ENCODE peak calls at places on chromosomes 7 and 10, in nine cellular contexts. Z is mesendoderm; R is trophoblast cell; S is thoracic aorta; W is GM23338; K is coronary artery; T is effector memory CD4-positive, alpha-beta T cell; C is body of pancreas; Q is CD8-positive, alpha-beta memory T cell. V is an unnamed sample.

GRCh38 chr10:121205625-121206024 is 354.5 kb downstream of the WDR11 start:
- DNase-seq in Z (no peak), W (no peak), C (peak; percentile 2), K (no peak), R (no peak), T (no peak), S (no peak), Q (no peak), V (no peak)

GRCh38 chr10:33117816-33118215 is 159.8 kb upstream of the ITGB1 start:
- DNase-seq in T (peak; percentile 54), R (no peak), S (no peak), C (no peak), W (no peak), Z (no peak), Q (peak; percentile 83), K (no peak), V (no peak)

GRCh38 chr7:105067691-105068090 is 53.7 kb downstream of the KMT2E start:
- DNase-seq in T (no peak), K (no peak), S (no peak), R (no peak), Q (no peak), W (no peak), Z (no peak), C (no peak), V (no peak)

GRCh38 chr10:46217749-46218453 is 68.9 kb upstream of the ANTXRL start:
- DNase-seq in T (no peak), K (no peak), S (no peak), Z (no peak), W (no peak), R (no peak), Q (no peak), C (no peak), V (no peak)

GRCh38 chr10:116470768-116471415 is 43.2 kb downstream of the PNLIPRP3 start:
- DNase-seq in S (no peak), K (no peak), T (no peak), Q (no peak), W (peak; percentile 80), Z (peak; percentile 83), C (peak; percentile 69), R (peak; percentile 60), V (peak; percentile 24)

GRCh38 chr7:85630904-85631582 is 444.2 kb upstream of the SEMA3D start:
- DNase-seq in Q (no peak), W (no peak), S (no peak), C (no peak), Z (no peak), K (no peak), T (no peak), R (no peak), V (no peak)

GRCh38 chr10:48779077-48779476 is 94.4 kb downstream of the WDFY4 start:
- DNase-seq in Z (no peak), R (no peak), C (no peak), W (no peak), T (no peak), K (peak; percentile 47), S (no peak), Q (no peak), V (no peak)

GRCh38 chr7:27185013-27185707 is at the start of gene HOXA11:
- DNase-seq in W (no peak), R (no peak), T (no peak), S (no peak), Z (peak; percentile 85), C (no peak), K (peak; percentile 65), Q (no peak), V (peak; percentile 71)

GRCh38 chr7:116708861-116709260 is 36.9 kb downstream of the MET start:
- DNase-seq in C (no peak), S (no peak), T (no peak), W (no peak), Z (no peak), K (no peak), R (no peak), Q (no peak), V (no peak)

GRCh38 chr7:42237162-42237821 is at the start of gene GLI3:
- DNase-seq in C (peak; percentile 71), R (peak; percentile 94), T (no peak), Q (no peak), K (peak; percentile 92), Z (peak; percentile 96), W (peak; percentile 93), S (peak; percentile 64), V (peak; percentile 2)

GRCh38 chr10:118505363-118505762 is 90.1 kb downstream of the PRLHR start:
- DNase-seq in S (no peak), Z (no peak), Q (no peak), R (no peak), C (no peak), K (no peak), W (no peak), T (no peak), V (no peak)

GRCh38 chr7:64581929-64582894 is 19.3 kb upstream of the ZNF680 start:
- DNase-seq in K (no peak), C (peak; percentile 21), Z (no peak), R (no peak), T (no peak), W (no peak), S (no peak), Q (no peak), V (no peak)

GRCh38 chr7:73899731-73900142 is 38.8 kb downstream of the TMEM270 start:
- DNase-seq in C (peak; percentile 27), T (no peak), R (peak; percentile 85), W (no peak), Q (no peak), S (peak; percentile 81), Z (no peak), K (peak; percentile 93), V (no peak)

GRCh38 chr10:11208908-11209809 is 191.5 kb downstream of the CELF2 start:
- DNase-seq in Z (no peak), T (no peak), R (no peak), C (no peak), Q (peak; percentile 25), W (no peak), K (no peak), S (no peak), V (no peak)

GRCh38 chr7:139183878-139184338 is 47.1 kb upstream of the UBN2 start:
- DNase-seq in W (no peak), K (no peak), S (no peak), Z (no peak), C (no peak), Q (no peak), R (no peak), T (no peak), V (peak; percentile 34)

GRCh38 chr10:108327706-108328105 is 1163.2 kb upstream of the SORCS1 start:
- DNase-seq in C (no peak), Q (no peak), K (no peak), R (no peak), Z (no peak), S (no peak), T (no peak), W (no peak), V (no peak)

GRCh38 chr10:125149278-125150047 is 10.9 kb downstream of the CTBP2 start:
- DNase-seq in Z (no peak), C (peak; percentile 62), S (peak; percentile 75), Q (no peak), W (peak; percentile 67), R (no peak), K (no peak), T (no peak), V (no peak)

GRCh38 chr7:134783294-134784069 is 4.0 kb downstream of the CALD1 start:
- DNase-seq in W (no peak), S (no peak), Z (peak; percentile 77), C (no peak), R (no peak), Q (no peak), K (no peak), T (no peak), V (no peak)

GRCh38 chr10:85619832-85620231 is 746.8 kb downstream of the GRID1 start:
- DNase-seq in T (no peak), C (no peak), K (no peak), R (no peak), Z (no peak), S (no peak), Q (no peak), W (no peak), V (no peak)

GRCh38 chr10:70590663-70591416 is 11.7 kb downstream of the PRF1 start:
- DNase-seq in T (no peak), K (no peak), S (no peak), W (no peak), Q (no peak), R (no peak), Z (no peak), C (no peak), V (no peak)

GRCh38 chr10:4280481-4281206 is 495.6 kb upstream of the KLF6 start:
- DNase-seq in W (no peak), S (no peak), Q (no peak), K (no peak), R (no peak), T (no peak), C (peak; percentile 37), Z (no peak), V (no peak)
- H3K27ac ChIP-seq in W (no peak overlapping the region), S (peak overlapping the region; percentile 92), Q (no peak overlapping the region), K (peak overlapping the region; percentile 67), R (no peak overlapping the region), T (no peak overlapping the region), C (peak overlapping the region; percentile 39), Z (no peak overlapping the region), V (no peak overlapping the region)

GRCh38 chr10:4315529-4315928 is 510.5 kb upstream of the AKR1E2 start:
- DNase-seq in Q (no peak), Z (no peak), C (no peak), W (no peak), R (no peak), S (no peak), K (no peak), T (no peak), V (no peak)
- H3K27ac ChIP-seq in Q (no peak overlapping the region), Z (no peak overlapping the region), C (no peak overlapping the region), W (no peak overlapping the region), R (no peak overlapping the region), S (peak overlapping the region; percentile 34), K (peak overlapping the region; percentile 6), T (no peak overlapping the region), V (no peak overlapping the region)

DNA sequence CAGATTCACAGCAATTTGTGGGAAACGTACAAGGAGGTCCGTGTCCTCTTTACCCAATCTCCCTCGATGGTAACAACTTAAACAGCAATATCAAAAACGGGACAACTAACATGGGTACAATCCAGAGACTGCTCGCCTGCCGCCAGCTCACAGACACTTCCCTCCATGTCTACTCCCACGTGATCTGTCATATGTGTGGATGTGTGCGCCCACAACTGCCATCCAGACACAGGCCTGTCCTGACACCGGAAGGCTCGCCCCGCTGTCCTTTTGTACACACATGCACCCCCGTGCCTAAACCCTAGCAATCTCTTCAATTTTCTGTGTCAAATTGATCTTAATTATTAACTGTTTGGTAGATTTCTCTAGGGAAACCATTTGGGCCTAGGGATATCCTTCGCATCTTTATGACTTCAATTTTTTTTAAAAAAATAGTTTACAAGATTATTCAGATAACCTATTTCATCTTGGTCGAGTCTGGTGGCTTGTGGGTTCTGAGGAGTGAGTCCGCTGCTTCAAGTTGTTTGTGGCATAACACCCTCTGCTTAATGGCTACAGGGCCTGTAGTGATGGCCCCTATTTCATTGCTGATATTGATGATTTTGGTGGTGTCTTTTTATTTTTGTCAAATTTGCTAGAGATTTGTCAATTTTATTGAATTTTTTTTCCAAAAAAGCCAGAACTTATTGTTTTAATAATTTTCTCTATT is 260.6 kb downstream of the MAD1L1 start:
- DNase-seq in R (no peak), S (no peak), T (no peak), Q (no peak), C (no peak), Z (no peak), W (no peak), K (no peak), V (no peak)
- H3K27ac ChIP-seq in R (no peak overlapping the region), S (no peak overlapping the region), T (no peak overlapping the region), Q (no peak overlapping the region), C (no peak overlapping the region), Z (no peak overlapping the region), W (no peak overlapping the region), K (no peak overlapping the region), V (no peak overlapping the region)

GRCh38 chr10:16120563-16120962 is 260.3 kb upstream of the MINDY3 start:
- DNase-seq in W (peak; percentile 39), K (no peak), Q (no peak), Z (no peak), R (no peak), S (no peak), C (no peak), T (no peak), V (no peak)
- H3K27ac ChIP-seq in W (no peak overlapping the region), K (no peak overlapping the region), Q (no peak overlapping the region), Z (no peak overlapping the region), R (no peak overlapping the region), S (no peak overlapping the region), C (no peak overlapping the region), T (no peak overlapping the region), V (no peak overlapping the region)